ENCODE peak calls at places on chromosomes 1 and 21, in six cellular contexts. V, Y, W, Q, A and D are unnamed samples.

GRCh38 chr1:91846007-91846620 is 39.8 kb downstream of the TGFBR3 start:
- DNase-seq in V (peak), Y (peak), W (no peak), Q (no peak), A (no peak), D (peak)

GRCh38 chr1:233668146-233668724 is 54.3 kb downstream of the KCNK1 start:
- DNase-seq in V (no peak), Y (peak), W (no peak), Q (no peak), A (no peak), D (no peak)

GRCh38 chr1:203364013-203364730 is 13.2 kb upstream of the FMOD start:
- DNase-seq in V (no peak), Y (peak), W (no peak), Q (no peak), A (no peak), D (no peak)

GRCh38 chr1:186214816-186215215 is 160.2 kb downstream of the TPR start:
- DNase-seq in V (no peak), Y (no peak), W (no peak), Q (no peak), A (no peak), D (no peak)

GRCh38 chr21:45302082-45303061 is 14.7 kb upstream of the POFUT2 start:
- DNase-seq in V (no peak), Y (peak), W (no peak), Q (no peak), A (peak), D (no peak)

GRCh38 chr1:203153989-203154821 is 21.4 kb downstream of the MYBPH start:
- DNase-seq in V (no peak), Y (peak), W (no peak), Q (no peak), A (no peak), D (no peak)

GRCh38 chr1:222301653-222302052 is 246.3 kb downstream of the HHIPL2 start:
- DNase-seq in V (no peak), Y (no peak), W (no peak), Q (no peak), A (no peak), D (no peak)

GRCh38 chr21:44925027-44925755 is 4.5 kb upstream of the ITGB2 start:
- DNase-seq in V (no peak), Y (peak), W (peak), Q (no peak), A (no peak), D (no peak)

GRCh38 chr1:116309090-116309870 is 63.8 kb upstream of the ATP1A1 start:
- DNase-seq in V (no peak), Y (no peak), W (no peak), Q (no peak), A (no peak), D (no peak)

GRCh38 chr1:173789841-173790240 is 34.6 kb upstream of the DARS2 start:
- DNase-seq in V (no peak), Y (no peak), W (no peak), Q (no peak), A (no peak), D (no peak)

GRCh38 chr1:79005945-79006344 is 585 bp downstream of the ADGRL4 start:
- DNase-seq in V (no peak), Y (peak), W (no peak), Q (no peak), A (no peak), D (no peak)

GRCh38 chr1:201309420-201309819 is 26.1 kb downstream of the PKP1 start:
- DNase-seq in V (peak), Y (peak), W (peak), Q (no peak), A (peak), D (peak)

GRCh38 chr1:20442920-20443625 is 42.9 kb downstream of the CAMK2N1 start:
- DNase-seq in V (no peak), Y (no peak), W (peak), Q (no peak), A (peak), D (no peak)

GRCh38 chr1:230940848-230941247 is 37.8 kb downstream of the TTC13 start:
- DNase-seq in V (no peak), Y (peak), W (no peak), Q (no peak), A (no peak), D (no peak)

GRCh38 chr1:84505167-84506001 is 802 bp upstream of the SPATA1 start:
- DNase-seq in V (peak), Y (peak), W (peak), Q (peak), A (no peak), D (peak)

GRCh38 chr1:44284184-44284583 is 70.9 kb downstream of the ERI3 start:
- DNase-seq in V (no peak), Y (no peak), W (no peak), Q (no peak), A (no peak), D (no peak)

GRCh38 chr1:10639301-10640078 is 157.0 kb downstream of the CASZ1 start:
- DNase-seq in V (no peak), Y (peak), W (no peak), Q (peak), A (no peak), D (no peak)

GRCh38 chr1:218392717-218393116 is 47.6 kb downstream of the TGFB2 start:
- DNase-seq in V (no peak), Y (no peak), W (no peak), Q (no peak), A (no peak), D (no peak)

GRCh38 chr21:20486303-20486702 is 511.9 kb upstream of the NCAM2 start:
- DNase-seq in V (no peak), Y (no peak), W (no peak), Q (no peak), A (no peak), D (no peak)

GRCh38 chr21:33801424-33802405 is 113.9 kb downstream of the ATP5PO start:
- DNase-seq in V (no peak), Y (no peak), W (no peak), Q (no peak), A (no peak), D (peak)

GRCh38 chr1:172928412-172928811 is 122.3 kb downstream of the TNFSF18 start:
- DNase-seq in V (no peak), Y (no peak), W (no peak), Q (no peak), A (no peak), D (no peak)

GRCh38 chr1:10339815-10340214 is 59.0 kb upstream of the PGD start:
- DNase-seq in V (peak), Y (peak), W (no peak), Q (no peak), A (no peak), D (no peak)

GRCh38 chr1:165633624-165634023 is 2.6 kb downstream of the MGST3 start:
- DNase-seq in V (no peak), Y (peak), W (peak), Q (no peak), A (no peak), D (peak)

GRCh38 chr21:15445327-15445726 is 284.5 kb upstream of the USP25 start:
- DNase-seq in V (no peak), Y (no peak), W (no peak), Q (no peak), A (no peak), D (peak)

GRCh38 chr1:15139654-15140350 is 13.7 kb upstream of the TMEM51 start:
- DNase-seq in V (peak), Y (no peak), W (no peak), Q (peak), A (no peak), D (no peak)

GRCh38 chr1:23792151-23792945 is 1.4 kb downstream of the LYPLA2 start:
- DNase-seq in V (no peak), Y (no peak), W (no peak), Q (peak), A (peak), D (no peak)

GRCh38 chr1:65009176-65009575 is 42.8 kb upstream of the JAK1 start:
- DNase-seq in V (no peak), Y (no peak), W (no peak), Q (no peak), A (no peak), D (no peak)

GRCh38 chr1:17052038-17052437 is 1.8 kb downstream of the SDHB start:
- DNase-seq in V (no peak), Y (no peak), W (no peak), Q (no peak), A (no peak), D (no peak)

GRCh38 chr1:6249732-6250689 is 6.0 kb downstream of the HES3 start:
- DNase-seq in V (no peak), Y (no peak), W (no peak), Q (peak), A (no peak), D (no peak)

GRCh38 chr1:192610114-192610958 is 25.6 kb upstream of the RGS13 start:
- DNase-seq in V (no peak), Y (peak), W (peak), Q (no peak), A (no peak), D (peak)

GRCh38 chr1:107141491-107142369 is 891 bp downstream of the NTNG1 start:
- DNase-seq in V (no peak), Y (peak), W (peak), Q (peak), A (peak), D (peak)

GRCh38 chr1:66563094-66563800 is 29.3 kb downstream of the SGIP1 start:
- DNase-seq in V (peak), Y (peak), W (no peak), Q (no peak), A (no peak), D (no peak)

GRCh38 chr1:52658795-52659194 is 25.8 kb downstream of the SHISAL2A start:
- DNase-seq in V (no peak), Y (no peak), W (no peak), Q (no peak), A (no peak), D (no peak)

GRCh38 chr1:86445919-86446318 is 21.9 kb downstream of the CLCA2 start:
- DNase-seq in V (no peak), Y (no peak), W (no peak), Q (no peak), A (no peak), D (no peak)

GRCh38 chr21:21238882-21239400 is 240.7 kb downstream of the NCAM2 start:
- DNase-seq in V (no peak), Y (no peak), W (no peak), Q (no peak), A (no peak), D (no peak)

GRCh38 chr1:1899266-1899966 is 8.5 kb upstream of the GNB1 start:
- DNase-seq in V (peak), Y (no peak), W (peak), Q (peak), A (no peak), D (peak)
- H3K4me3 ChIP-seq in V (no peak), Y (no peak), W (no peak), Q (no peak), A (no peak), D (no peak)

DNA sequence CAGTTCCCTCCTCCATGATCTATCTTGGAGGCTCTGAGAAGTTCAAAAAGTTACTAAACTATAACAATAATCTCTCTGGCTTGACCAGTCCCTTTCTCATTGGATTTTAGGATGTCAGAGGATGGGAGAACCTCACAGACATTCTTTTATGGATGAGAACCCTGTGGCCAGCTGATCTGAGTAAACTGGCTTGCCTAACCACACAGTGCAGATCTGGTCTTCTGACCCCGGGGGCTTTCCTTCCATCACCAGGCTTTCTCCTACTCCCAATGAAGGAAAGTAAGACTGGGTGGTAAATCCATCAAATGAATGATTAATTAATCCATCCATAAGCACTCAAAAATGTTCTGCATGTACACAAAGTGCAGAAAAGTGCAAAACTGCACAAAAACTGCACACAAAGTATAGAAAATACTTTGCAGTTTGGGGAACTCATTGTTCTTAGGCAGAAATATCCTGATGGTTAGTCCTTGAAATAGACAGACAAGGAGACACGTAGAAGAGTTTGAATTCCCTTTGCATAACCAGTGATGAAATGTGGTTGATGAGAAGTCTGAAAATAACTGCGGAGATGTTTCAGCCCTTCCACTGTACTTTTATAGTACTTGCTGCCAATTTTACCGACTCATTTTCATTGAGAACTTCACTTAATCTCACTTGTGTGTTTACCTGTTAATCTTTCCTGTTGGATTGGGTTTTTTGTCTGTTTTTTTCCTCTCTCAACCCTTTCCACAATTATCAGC is 2.5 kb upstream of the F3 start:
- DNase-seq in V (no peak), Y (peak), W (no peak), Q (no peak), A (no peak), D (no peak)
- H3K4me3 ChIP-seq in V (no peak), Y (no peak), W (no peak), Q (no peak), A (no peak), D (no peak)

GRCh38 chr1:68819190-68819829 is 322.4 kb upstream of the DEPDC1 start:
- DNase-seq in V (no peak), Y (peak), W (peak), Q (no peak), A (no peak), D (peak)
- H3K4me3 ChIP-seq in V (no peak), Y (no peak), W (no peak), Q (no peak), A (no peak), D (no peak)

GRCh38 chr1:199007423-199007822 is 368.6 kb downstream of the PTPRC start:
- DNase-seq in V (no peak), Y (peak), W (peak), Q (no peak), A (no peak), D (no peak)

GRCh38 chr1:199010492-199010891 is 371.7 kb downstream of the PTPRC start:
- DNase-seq in V (no peak), Y (peak), W (no peak), Q (no peak), A (no peak), D (no peak)

GRCh38 chr1:199010933-199011332 is 372.1 kb downstream of the PTPRC start:
- DNase-seq in V (no peak), Y (no peak), W (no peak), Q (no peak), A (no peak), D (no peak)

GRCh38 chr1:199009447-199009846 is 370.6 kb downstream of the PTPRC start:
- DNase-seq in V (no peak), Y (no peak), W (peak), Q (no peak), A (no peak), D (peak)
- H3K4me3 ChIP-seq in V (no peak), Y (no peak), W (no peak), Q (no peak), A (no peak), D (no peak)

GRCh38 chr21:36397606-36398005 is 12.4 kb downstream of the CHAF1B start:
- DNase-seq in V (no peak), Y (no peak), W (no peak), Q (no peak), A (peak), D (no peak)
- H3K4me3 ChIP-seq in V (no peak), Y (no peak), W (no peak), Q (no peak), A (no peak), D (no peak)